ENCODE peak calls at places on chromosome 22, in five cellular contexts. E is ovary, C is heart left ventricle, N is A673, I is body of pancreas. X is an unnamed sample. For H3K4me1, the result is how much of the 10 kb centered on the place peaks cover.

GRCh38 chr22:33321466-33321865 is 263.3 kb upstream of the SYN3 start:
- DNase-seq in E (no peak), C (no peak), N (no peak), I (no peak), X (no peak)

GRCh38 chr22:23222033-23222840 is 41.9 kb downstream of the BCR start:
- DNase-seq in E (no peak), C (no peak), N (no peak), I (no peak), X (no peak)

GRCh38 chr22:46580940-46581579 is 39.1 kb upstream of the GRAMD4 start:
- DNase-seq in E (no peak), C (peak), N (peak), I (no peak), X (no peak)

GRCh38 chr22:35952576-35952975 is 76.0 kb downstream of the RBFOX2 start:
- DNase-seq in E (no peak), C (no peak), N (no peak), I (no peak), X (no peak)

GRCh38 chr22:39898997-39899396 is 1.9 kb upstream of the GRAP2 start:
- DNase-seq in E (no peak), C (no peak), N (peak), I (no peak), X (no peak)

GRCh38 chr22:26086359-26086758 is 82.9 kb upstream of the SEZ6L start:
- DNase-seq in E (no peak), C (no peak), N (peak), I (no peak), X (no peak)

GRCh38 chr22:47807506-47807905 is 1045.1 kb downstream of the TBC1D22A start:
- DNase-seq in E (no peak), C (no peak), N (no peak), I (no peak), X (no peak)

GRCh38 chr22:19176732-19177131 is 1.8 kb downstream of the SLC25A1 start:
- DNase-seq in E (no peak), C (no peak), N (no peak), I (no peak), X (no peak)

GRCh38 chr22:49103314-49104052 is 724.2 kb downstream of the BRD1 start:
- DNase-seq in E (no peak), C (no peak), N (no peak), I (no peak), X (no peak)

GRCh38 chr22:20244250-20244648 is 23.9 kb downstream of the RTN4R start:
- DNase-seq in E (no peak), C (no peak), N (no peak), I (no peak), X (no peak)

GRCh38 chr22:20577045-20577444 is 69.6 kb downstream of the MED15 start:
- DNase-seq in E (no peak), C (no peak), N (no peak), I (no peak), X (no peak)

GRCh38 chr22:19717181-19717580 is 2.9 kb downstream of the SEPTIN5 start:
- DNase-seq in E (no peak), C (peak), N (no peak), I (no peak), X (no peak)

GRCh38 chr22:28989035-28989464 is 72.6 kb downstream of the C22orf31 start:
- DNase-seq in E (no peak), C (no peak), N (no peak), I (no peak), X (no peak)

GRCh38 chr22:36367479-36367878 is 20.3 kb downstream of the MYH9 start:
- DNase-seq in E (no peak), C (peak), N (no peak), I (peak), X (no peak)

GRCh38 chr22:34992672-34993071 is 73.3 kb upstream of the ISX start:
- DNase-seq in E (no peak), C (no peak), N (no peak), I (no peak), X (no peak)

GRCh38 chr22:39289445-39290247 is 29.8 kb downstream of the RPL3 start:
- DNase-seq in E (no peak), C (no peak), N (no peak), I (no peak), X (no peak)

GRCh38 chr22:44627521-44628139 is 74.4 kb upstream of the PRR5 start:
- DNase-seq in E (no peak), C (no peak), N (no peak), I (no peak), X (no peak)

GRCh38 chr22:26428515-26429457 is at the start of gene ASPHD2:
- DNase-seq in E (peak), C (peak), N (peak), I (peak), X (peak)

GRCh38 chr22:45210577-45211431 is 29.9 kb downstream of the KIAA0930 start:
- DNase-seq in E (no peak), C (no peak), N (no peak), I (no peak), X (no peak)

GRCh38 chr22:45216133-45217003 is 24.3 kb downstream of the KIAA0930 start:
- DNase-seq in E (no peak), C (no peak), N (no peak), I (peak), X (peak)

GRCh38 chr22:46054091-46054877 is 77.3 kb upstream of the WNT7B start:
- DNase-seq in E (peak), C (peak), N (peak), I (peak), X (peak)

GRCh38 chr22:28222976-28223375 is 303.9 kb upstream of the PITPNB start:
- DNase-seq in E (no peak), C (no peak), N (no peak), I (no peak), X (no peak)

GRCh38 chr22:27397948-27398330 is 403.6 kb downstream of the MN1 start:
- DNase-seq in E (peak), C (peak), N (no peak), I (peak), X (peak)

GRCh38 chr22:49161002-49161850 is 666.4 kb downstream of the BRD1 start:
- DNase-seq in E (no peak), C (no peak), N (no peak), I (no peak), X (no peak)

GRCh38 chr22:46673205-46673604 is 53.0 kb downstream of the GRAMD4 start:
- DNase-seq in E (no peak), C (peak), N (no peak), I (no peak), X (no peak)

GRCh38 chr22:36465232-36466021 is 16.0 kb downstream of the TXN2 start:
- DNase-seq in E (peak), C (peak), N (no peak), I (peak), X (peak)

GRCh38 chr22:47010211-47010610 is 247.8 kb downstream of the TBC1D22A start:
- DNase-seq in E (no peak), C (no peak), N (no peak), I (no peak), X (no peak)

GRCh38 chr22:38088723-38089473 is 4.9 kb upstream of the SLC16A8 start:
- DNase-seq in E (no peak), C (no peak), N (peak), I (no peak), X (no peak)

GRCh38 chr22:39097098-39098020 is at the start of gene APOBEC3H:
- DNase-seq in E (no peak), C (peak), N (no peak), I (peak), X (peak)

GRCh38 chr22:40310081-40310770 is 36.1 kb upstream of the ADSL start:
- DNase-seq in E (no peak), C (no peak), N (no peak), I (no peak), X (no peak)

GRCh38 chr22:31284241-31284745 is 8.0 kb downstream of the PIK3IP1 start:
- DNase-seq in E (no peak), C (no peak), N (no peak), I (no peak), X (no peak)

GRCh38 chr22:29641781-29642355 is 38.4 kb downstream of the NF2 start:
- DNase-seq in E (no peak), C (no peak), N (no peak), I (no peak), X (no peak)

GRCh38 chr22:19970479-19971275 is 29.1 kb upstream of the TXNRD2 start:
- DNase-seq in E (peak), C (peak), N (peak), I (peak), X (peak)

GRCh38 chr22:48665286-48666010 is 1162.2 kb downstream of the BRD1 start:
- DNase-seq in E (no peak), C (no peak), N (peak), I (no peak), X (no peak)

DNA sequence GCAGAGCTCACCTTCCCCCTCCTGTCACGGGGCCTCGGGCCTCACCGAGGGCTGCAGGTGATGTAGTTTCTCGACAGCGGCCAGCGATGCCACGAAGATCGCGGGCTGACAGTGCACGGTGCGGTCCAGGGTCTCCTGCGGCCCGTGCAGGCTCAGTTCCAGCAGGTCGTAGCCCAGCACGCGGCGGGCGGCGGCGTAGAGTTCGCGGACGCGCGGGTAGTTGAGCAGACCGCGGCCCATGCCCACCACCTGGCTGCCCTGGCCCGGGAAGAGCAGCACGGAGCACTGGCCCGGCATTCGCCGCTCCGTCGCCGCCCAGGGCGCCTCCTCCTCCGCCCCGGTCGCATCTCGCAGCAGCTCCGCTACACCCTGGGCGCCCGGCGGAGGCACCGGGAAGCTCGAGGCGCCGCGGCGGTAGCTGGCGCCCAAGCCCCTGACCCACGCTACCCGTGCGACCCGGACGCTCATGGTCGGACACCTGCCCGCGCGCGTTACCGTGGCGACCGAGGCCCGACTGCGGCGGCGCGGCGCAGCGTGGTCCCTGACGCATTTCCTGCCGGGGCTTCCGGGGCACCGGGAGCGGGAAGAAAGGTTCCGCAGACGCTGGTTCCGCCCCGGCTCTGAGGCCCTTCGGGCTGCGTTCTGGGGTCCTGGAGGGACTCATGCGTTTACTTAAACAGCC is at the start of gene MCAT:
- DNase-seq in E (peak), C (peak), N (peak), I (peak), X (peak)
- TF ChIP-seq CTCF in E (no peak), C (no peak), N (no peak), I (no peak), X (no peak)

GRCh38 chr22:17158568-17159503 is at the start of gene HDHD5:
- DNase-seq in E (peak), C (peak), N (peak), I (peak), X (peak)
- H3K27ac ChIP-seq in E (peak), C (peak), N (peak), I (peak), X (peak)

GRCh38 chr22:17265649-17266248 is 46.5 kb upstream of the ADA2 start:
- DNase-seq in E (no peak), C (no peak), N (no peak), I (no peak), X (no peak)
- H3K4me1 ChIP-seq in E (under half), C (under half), N (half or more), I (under half), X (under half)

DNA sequence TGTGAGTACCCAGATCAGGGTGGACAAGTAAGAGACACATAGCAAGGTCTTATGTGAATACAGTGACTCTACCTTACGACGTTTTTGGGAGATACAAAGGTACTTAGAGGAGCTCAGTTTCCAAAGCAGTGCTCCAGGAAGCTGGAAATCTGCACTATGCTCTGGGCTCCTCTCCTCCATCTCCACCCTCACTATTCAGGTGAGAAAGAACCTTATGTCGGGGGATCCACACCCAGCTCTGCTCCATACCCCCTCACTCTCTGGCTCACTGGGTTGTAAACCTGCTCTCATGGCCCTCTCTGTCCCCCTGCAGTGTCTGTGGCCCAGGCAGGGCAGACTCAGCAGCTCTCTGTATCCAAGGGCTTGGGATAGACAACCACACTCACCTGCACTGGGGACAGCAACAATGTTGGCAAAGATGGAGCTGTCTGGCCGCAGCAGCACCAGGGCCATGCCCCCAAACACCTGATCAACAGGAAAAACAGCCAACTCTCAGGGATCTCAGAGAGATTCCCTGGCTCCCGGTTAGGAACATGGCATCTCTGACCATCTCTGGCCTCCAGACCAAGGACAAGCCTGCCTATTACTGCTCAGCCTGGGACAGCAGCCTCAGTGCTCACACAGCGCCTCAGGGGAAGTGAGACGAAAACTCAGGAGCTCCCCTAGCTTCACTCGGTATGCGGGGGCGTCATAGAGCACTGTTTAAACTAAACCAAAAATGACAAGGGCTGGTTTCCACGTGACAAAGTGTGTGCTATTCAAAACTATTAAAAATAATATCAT is 60.9 kb upstream of the TOP3B start:
- DNase-seq in E (no peak), C (no peak), N (no peak), I (no peak), X (no peak)
- TF ChIP-seq CTCF in E (no peak), C (no peak), N (no peak), I (no peak), X (no peak)

DNA sequence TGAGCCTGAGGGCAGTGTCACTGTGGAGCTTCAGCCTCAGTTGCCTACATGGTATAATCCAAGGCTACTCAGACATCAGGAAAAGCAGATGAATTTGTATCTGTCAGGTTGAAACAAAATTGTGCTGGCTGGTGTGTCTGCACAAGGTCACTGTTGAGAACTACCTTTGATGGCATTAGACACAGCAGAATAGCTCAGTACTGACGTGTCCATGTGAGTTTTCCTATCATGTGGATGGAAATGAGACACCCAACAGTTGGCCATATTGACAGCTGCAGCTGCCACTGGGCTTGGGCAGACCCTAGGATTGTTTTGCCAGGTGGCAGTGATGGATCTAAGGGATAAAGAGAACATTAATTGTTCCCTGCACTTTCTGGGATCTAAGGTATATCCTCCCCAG is 15.8 kb downstream of the CCDC134 start:
- DNase-seq in E (no peak), C (no peak), N (no peak), I (no peak), X (no peak)
- H3K27ac ChIP-seq in E (no peak), C (no peak), N (no peak), I (no peak), X (no peak)

DNA sequence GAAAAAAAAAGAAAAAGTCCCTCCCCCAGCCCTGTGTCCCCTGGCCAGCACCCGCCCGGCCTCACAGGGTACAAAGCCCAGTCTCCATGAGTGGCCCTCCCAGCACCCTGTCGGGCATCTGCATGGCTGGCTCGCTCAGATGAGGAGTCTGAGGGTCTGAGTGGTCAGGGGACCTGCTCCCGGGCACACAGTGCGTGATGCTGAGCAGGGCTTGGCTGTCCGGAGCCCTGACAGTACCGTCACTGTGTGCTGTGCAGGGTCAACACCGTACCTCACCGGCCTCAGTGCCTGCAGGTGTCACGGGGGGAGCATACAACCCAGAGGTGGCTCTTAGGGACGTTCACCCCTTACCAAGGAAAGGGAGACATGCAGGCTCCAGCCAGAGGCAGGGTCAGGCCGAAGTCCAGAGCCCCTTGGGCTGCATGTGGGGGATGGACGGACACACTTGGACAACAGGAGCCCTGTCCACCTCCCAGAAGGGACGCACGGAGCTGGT is 3.6 kb upstream of the PLXNB2 start:
- DNase-seq in E (no peak), C (no peak), N (no peak), I (no peak), X (peak)
- H3K4me1 ChIP-seq in E (under half), C (under half), N (under half), I (under half), X (under half)

X was measured in heart right ventricle.